ENCODE peak calls at places on chromosomes 12 and 14, in seven cellular contexts. A is T-helper 9 cell, V is nephron progenitor cell, U is SW 1271, X is left ventricle myocardium inferior, Y is GM12865, F is T47D. Q is an unnamed sample.

GRCh38 chr12:122656298-122656697 is 46.9 kb downstream of the HCAR2 start:
- DNase-seq in A (no peak), V (no peak), U (no peak), X (no peak), Y (no peak), F (no peak), Q (no peak)

GRCh38 chr12:59431266-59431665 is 164.6 kb upstream of the SLC16A7 start:
- DNase-seq in A (no peak), V (no peak), U (no peak), X (no peak), Y (no peak), F (peak), Q (no peak)

GRCh38 chr12:116672842-116673516 is 64.9 kb downstream of the SPRING1 start:
- DNase-seq in A (no peak), V (no peak), U (no peak), X (no peak), Y (peak), F (no peak), Q (no peak)

GRCh38 chr14:93104961-93105360 is 10.8 kb downstream of the ITPK1 start:
- DNase-seq in A (no peak), V (no peak), U (no peak), X (no peak), Y (peak), F (peak), Q (no peak)

GRCh38 chr14:100192250-100192671 is 32.8 kb upstream of the DEGS2 start:
- DNase-seq in A (no peak), V (no peak), U (no peak), X (peak), Y (no peak), F (no peak), Q (no peak)

GRCh38 chr12:95218164-95218851 is 701 bp downstream of the VEZT start:
- DNase-seq in A (peak), V (no peak), U (no peak), X (no peak), Y (peak), F (no peak), Q (peak)

GRCh38 chr14:99026471-99026870 is 245.5 kb downstream of the BCL11B start:
- DNase-seq in A (no peak), V (no peak), U (no peak), X (no peak), Y (peak), F (no peak), Q (no peak)

GRCh38 chr12:109881752-109882151 is 1.4 kb upstream of the GLTP start:
- DNase-seq in A (no peak), V (no peak), U (no peak), X (no peak), Y (no peak), F (no peak), Q (no peak)

GRCh38 chr14:54457609-54457996 is 16.4 kb upstream of the CNIH1 start:
- DNase-seq in A (no peak), V (no peak), U (no peak), X (no peak), Y (no peak), F (no peak), Q (no peak)

GRCh38 chr12:27982951-27983350 is 10.4 kb upstream of the PTHLH start:
- DNase-seq in A (no peak), V (no peak), U (no peak), X (no peak), Y (no peak), F (no peak), Q (no peak)

GRCh38 chr12:32331133-32331532 is 68.2 kb upstream of the FGD4 start:
- DNase-seq in A (no peak), V (no peak), U (no peak), X (no peak), Y (no peak), F (peak), Q (no peak)

GRCh38 chr12:96136720-96137378 is 57.3 kb upstream of the ELK3 start:
- DNase-seq in A (no peak), V (no peak), U (no peak), X (no peak), Y (no peak), F (peak), Q (no peak)

GRCh38 chr12:93274937-93275336 is 102.8 kb upstream of the NUDT4 start:
- DNase-seq in A (no peak), V (peak), U (no peak), X (no peak), Y (no peak), F (no peak), Q (no peak)

GRCh38 chr12:97568336-97569180 is 106.0 kb downstream of the RMST start:
- DNase-seq in A (no peak), V (no peak), U (no peak), X (no peak), Y (no peak), F (peak), Q (no peak)

GRCh38 chr14:35758523-35759129 is 50.5 kb downstream of the RALGAPA1 start:
- DNase-seq in A (no peak), V (no peak), U (no peak), X (no peak), Y (no peak), F (no peak), Q (no peak)

GRCh38 chr14:54881761-54882401 is 20.7 kb downstream of the GCH1 start:
- DNase-seq in A (no peak), V (no peak), U (no peak), X (no peak), Y (peak), F (peak), Q (no peak)

GRCh38 chr12:18373176-18373575 is 111.9 kb downstream of the PIK3C2G start:
- DNase-seq in A (no peak), V (no peak), U (no peak), X (no peak), Y (no peak), F (no peak), Q (no peak)

GRCh38 chr12:52004042-52004648 is 2.6 kb upstream of the TAMALIN start:
- DNase-seq in A (no peak), V (peak), U (peak), X (no peak), Y (no peak), F (peak), Q (no peak)

GRCh38 chr14:94046696-94047250 is 20.6 kb downstream of the OTUB2 start:
- DNase-seq in A (no peak), V (no peak), U (no peak), X (no peak), Y (no peak), F (no peak), Q (no peak)

GRCh38 chr12:120142231-120142877 is 25.8 kb upstream of the RAB35 start:
- DNase-seq in A (no peak), V (no peak), U (no peak), X (no peak), Y (no peak), F (no peak), Q (no peak)

GRCh38 chr14:74611672-74612345 is at the start of gene LTBP2:
- DNase-seq in A (no peak), V (peak), U (no peak), X (no peak), Y (no peak), F (peak), Q (peak)

GRCh38 chr14:42090122-42090521 is 483.4 kb downstream of the LRFN5 start:
- DNase-seq in A (no peak), V (no peak), U (no peak), X (no peak), Y (no peak), F (no peak), Q (no peak)

GRCh38 chr14:67674139-67674479 is 323 bp downstream of the VTI1B start:
- DNase-seq in A (peak), V (peak), U (peak), X (peak), Y (peak), F (peak), Q (no peak)

GRCh38 chr14:59870277-59871165 is at the start of gene RTN1:
- DNase-seq in A (no peak), V (peak), U (no peak), X (peak), Y (peak), F (peak), Q (no peak)

GRCh38 chr14:75301666-75302325 is 23.2 kb downstream of the FOS start:
- DNase-seq in A (no peak), V (no peak), U (no peak), X (peak), Y (peak), F (no peak), Q (no peak)

GRCh38 chr14:56630707-56631106 is 51.1 kb downstream of the TMEM260 start:
- DNase-seq in A (no peak), V (no peak), U (no peak), X (no peak), Y (no peak), F (peak), Q (no peak)

GRCh38 chr14:32473476-32473875 is 144.4 kb downstream of the AKAP6 start:
- DNase-seq in A (no peak), V (no peak), U (no peak), X (peak), Y (no peak), F (peak), Q (no peak)

GRCh38 chr14:24325131-24325530 is 9.7 kb downstream of the ADCY4 start:
- DNase-seq in A (no peak), V (no peak), U (no peak), X (no peak), Y (no peak), F (no peak), Q (no peak)

GRCh38 chr12:72330291-72330690 is 58.1 kb downstream of the TRHDE start:
- DNase-seq in A (no peak), V (peak), U (no peak), X (no peak), Y (no peak), F (peak), Q (no peak)

GRCh38 chr12:64385468-64385867 is 5.1 kb downstream of the C12orf56 start:
- DNase-seq in A (no peak), V (no peak), U (peak), X (no peak), Y (no peak), F (no peak), Q (no peak)

GRCh38 chr14:66066991-66067788 is 419.0 kb upstream of the CCDC196 start:
- DNase-seq in A (no peak), V (no peak), U (no peak), X (no peak), Y (no peak), F (no peak), Q (no peak)

GRCh38 chr12:111124183-111124582 is 203.8 kb upstream of the MYL2 start:
- DNase-seq in A (no peak), V (no peak), U (no peak), X (no peak), Y (no peak), F (no peak), Q (no peak)

GRCh38 chr12:74626397-74626796 is 88.8 kb downstream of the ATXN7L3B start:
- DNase-seq in A (no peak), V (no peak), U (no peak), X (no peak), Y (peak), F (no peak), Q (no peak)

GRCh38 chr12:68827895-68828294 is 19.9 kb downstream of the MDM2 start:
- DNase-seq in A (no peak), V (no peak), U (no peak), X (no peak), Y (no peak), F (no peak), Q (no peak)

GRCh38 chr12:131403676-131404075 is 307.2 kb upstream of the SFSWAP start:
- DNase-seq in A (no peak), V (no peak), U (no peak), X (no peak), Y (no peak), F (no peak), Q (no peak)

GRCh38 chr12:41019461-41019860 is 168.7 kb upstream of the PDZRN4 start:
- DNase-seq in A (no peak), V (no peak), U (no peak), X (no peak), Y (no peak), F (no peak), Q (no peak)